ENCODE peak calls at places on chromosomes 13 and 19, in eight cellular contexts. B is vagina, P is H1, G is HepG2, L is transverse colon, W is HCT116, U is breast epithelium, O is GM12891. H is an unnamed sample.

GRCh38 chr13:97786510-97786909 is 167.0 kb upstream of the IPO5 start:
- DNase-seq in B (no peak), P (no peak), G (no peak), L (no peak), W (no peak), U (no peak), O (no peak), H (no peak)

GRCh38 chr13:30748717-30749116 is 13.4 kb downstream of the ALOX5AP start:
- DNase-seq in B (no peak), P (no peak), G (no peak), L (no peak), W (no peak), U (no peak), O (no peak), H (no peak)

GRCh38 chr19:7751157-7751783 is 3.9 kb upstream of the CD209 start:
- DNase-seq in B (no peak), P (no peak), G (no peak), L (no peak), W (no peak), U (no peak), O (no peak), H (no peak)

GRCh38 chr13:58919551-58919950 is 1244.2 kb downstream of the DIAPH3 start:
- DNase-seq in B (no peak), P (no peak), G (no peak), L (no peak), W (no peak), U (no peak), O (no peak), H (no peak)

GRCh38 chr19:45075215-45076028 is 856 bp downstream of the ZNF296 start:
- DNase-seq in B (no peak), P (peak; percentile 80), G (peak; percentile 39), L (peak; percentile 92), W (peak; percentile 54), U (peak; percentile 69), O (peak; percentile 82), H (peak; percentile 88)

GRCh38 chr13:111341886-111342285 is 21.4 kb downstream of the TEX29 start:
- DNase-seq in B (peak; percentile 55), P (no peak), G (no peak), L (no peak), W (no peak), U (no peak), O (no peak), H (no peak)

GRCh38 chr19:12745166-12745897 is 6.3 kb upstream of the BEST2 start:
- DNase-seq in B (no peak), P (no peak), G (no peak), L (no peak), W (no peak), U (no peak), O (no peak), H (no peak)

GRCh38 chr19:33946535-33947323 is 150.1 kb downstream of the KCTD15 start:
- DNase-seq in B (no peak), P (no peak), G (peak; percentile 81), L (no peak), W (no peak), U (no peak), O (no peak), H (no peak)

GRCh38 chr19:13128583-13128982 is 10.5 kb downstream of the NACC1 start:
- DNase-seq in B (no peak), P (no peak), G (peak; percentile 93), L (no peak), W (no peak), U (no peak), O (no peak), H (no peak)

GRCh38 chr13:67493835-67494234 is 263.7 kb upstream of the PCDH9 start:
- DNase-seq in B (no peak), P (no peak), G (no peak), L (no peak), W (no peak), U (no peak), O (no peak), H (no peak)

GRCh38 chr13:33235564-33235963 is 50.0 kb downstream of the STARD13 start:
- DNase-seq in B (no peak), P (no peak), G (no peak), L (no peak), W (no peak), U (no peak), O (no peak), H (no peak)

GRCh38 chr13:46614582-46614981 is 61.6 kb downstream of the LRCH1 start:
- DNase-seq in B (no peak), P (no peak), G (no peak), L (no peak), W (no peak), U (no peak), O (no peak), H (no peak)

DNA sequence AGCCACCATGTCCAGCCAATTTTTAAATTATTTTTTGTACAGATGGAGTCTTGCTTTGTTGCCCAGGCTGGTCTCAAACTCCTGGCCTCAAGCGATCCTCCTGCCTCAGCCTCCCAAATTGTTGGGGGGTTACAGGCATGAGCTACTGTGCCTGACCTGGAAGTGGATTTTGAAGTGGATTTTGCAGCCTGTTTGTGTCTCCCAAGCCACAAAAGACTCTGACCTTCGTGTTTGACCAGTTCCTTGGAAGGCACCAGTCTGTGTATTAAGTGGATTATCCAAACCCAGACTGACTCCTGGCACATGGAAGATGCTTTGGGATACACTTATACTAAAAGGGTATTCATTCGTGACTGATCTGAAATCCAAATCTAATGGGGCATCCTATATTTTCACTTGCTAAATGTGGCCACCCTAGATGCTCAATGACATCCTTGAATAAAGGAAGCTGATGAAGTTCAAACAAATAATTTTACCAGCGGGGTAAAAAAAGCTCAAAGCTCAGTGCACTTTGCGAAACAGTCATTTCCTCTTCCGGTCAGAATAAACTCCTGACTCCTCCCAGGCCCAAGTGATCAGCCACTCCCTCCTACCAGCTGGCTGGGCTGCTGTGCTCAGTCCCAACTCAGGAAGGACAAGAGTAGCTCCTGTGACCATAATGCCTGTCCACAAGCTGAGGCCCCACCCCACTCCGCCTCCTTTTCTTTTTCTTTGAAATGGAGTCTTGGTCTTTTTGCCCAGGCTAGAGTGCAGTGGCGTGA is 32.6 kb upstream of the GATAD2A start:
- DNase-seq in B (no peak), P (no peak), G (peak; percentile 90), L (peak; percentile 86), W (peak; percentile 50), U (no peak), O (no peak), H (peak; percentile 65)
- TF ChIP-seq POLR2AphosphoS5 in B (peak; percentile 29), P (no peak), G (peak; percentile 79), L (peak; percentile 85), W (peak; percentile 54), U (no peak), O (peak; percentile 38), H (no peak)

GRCh38 chr19:3453840-3454239 is 26.5 kb downstream of the SMIM24 start:
- DNase-seq in B (no peak), P (no peak), G (no peak), L (no peak), W (no peak), U (no peak), O (no peak), H (no peak)
- TF ChIP-seq POLR2AphosphoS5 in B (peak; percentile 22), P (no peak), G (no peak), L (no peak), W (no peak), U (no peak), O (no peak), H (no peak)

GRCh38 chr13:38954844-38955243 is 35.8 kb downstream of the STOML3 start:
- DNase-seq in B (no peak), P (no peak), G (no peak), L (no peak), W (no peak), U (no peak), O (no peak), H (no peak)

GRCh38 chr13:38952827-38953226 is 37.8 kb downstream of the STOML3 start:
- DNase-seq in B (no peak), P (no peak), G (no peak), L (no peak), W (no peak), U (no peak), O (no peak), H (no peak)

GRCh38 chr13:38950987-38951386 is 39.6 kb downstream of the STOML3 start:
- DNase-seq in B (no peak), P (no peak), G (no peak), L (no peak), W (no peak), U (no peak), O (no peak), H (no peak)

GRCh38 chr13:38954291-38954690 is 36.3 kb downstream of the STOML3 start:
- DNase-seq in B (no peak), P (no peak), G (no peak), L (no peak), W (no peak), U (no peak), O (no peak), H (no peak)

GRCh38 chr13:38951525-38952313 is 38.9 kb downstream of the STOML3 start:
- DNase-seq in B (no peak), P (no peak), G (no peak), L (peak; percentile 85), W (no peak), U (no peak), O (no peak), H (no peak)
- TF ChIP-seq POLR2AphosphoS5 in B (no peak), P (no peak), G (no peak), L (no peak), W (no peak), U (no peak), O (no peak), H (no peak)

GRCh38 chr19:10343495-10343894 is 4.1 kb upstream of the ICAM3 start:
- DNase-seq in B (no peak), P (no peak), G (no peak), L (no peak), W (no peak), U (no peak), O (no peak), H (no peak)
- TF ChIP-seq POLR2AphosphoS5 in B (no peak), P (no peak), G (no peak), L (no peak), W (no peak), U (no peak), O (no peak), H (no peak)

DNA sequence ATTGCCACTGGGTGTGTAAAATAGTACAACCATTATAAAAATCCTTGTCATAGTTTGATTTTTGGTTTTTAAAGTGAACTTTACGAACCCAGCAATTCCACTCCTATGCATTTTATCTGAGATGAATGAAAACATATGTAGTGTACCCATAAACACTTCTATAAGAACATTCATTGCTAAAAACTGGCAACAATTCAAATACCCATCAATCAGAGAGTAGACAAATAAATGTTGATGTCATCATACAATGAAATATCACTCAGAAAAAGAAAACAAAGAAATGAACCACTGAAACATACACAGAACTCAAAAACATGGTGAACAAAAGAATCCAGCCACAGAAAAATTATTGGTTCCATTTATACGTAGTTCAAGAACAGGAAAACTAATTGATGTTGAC is 202.3 kb downstream of the ABCC4 start:
- DNase-seq in B (no peak), P (no peak), G (no peak), L (no peak), W (no peak), U (no peak), O (no peak), H (no peak)
- TF ChIP-seq POLR2AphosphoS5 in B (no peak), P (no peak), G (no peak), L (no peak), W (no peak), U (no peak), O (no peak), H (no peak)

GRCh38 chr13:22262328-22262920 is 591.6 kb downstream of the FGF9 start:
- DNase-seq in B (no peak), P (no peak), G (no peak), L (no peak), W (no peak), U (no peak), O (no peak), H (no peak)
- TF ChIP-seq POLR2AphosphoS5 in B (no peak), P (no peak), G (no peak), L (no peak), W (no peak), U (no peak), O (no peak), H (no peak)

GRCh38 chr19:38003427-38004099 is 96.6 kb downstream of the SIPA1L3 start:
- DNase-seq in B (no peak), P (peak; percentile 69), G (no peak), L (peak; percentile 54), W (no peak), U (peak; percentile 75), O (no peak), H (peak; percentile 84)
- TF ChIP-seq POLR2AphosphoS5 in B (no peak), P (peak; percentile 66), G (no peak), L (no peak), W (peak; percentile 44), U (peak; percentile 13), O (no peak), H (peak; percentile 36)